ENCODE peak calls at places on chromosomes 11 and 22, in six cellular contexts. P is AG04450, N is OCI-LY7, E is uterus, L is astrocyte, B is neural progenitor cell. X is an unnamed sample.

GRCh38 chr22:17119481-17120202 is 1.5 kb downstream of the TMEM121B start:
- DNase-seq in E (no peak), P (no peak), N (no peak), B (peak), L (no peak), X (no peak)

GRCh38 chr22:20656902-20657836 is 116.7 kb upstream of the SERPIND1 start:
- DNase-seq in E (no peak), B (no peak), L (no peak), P (no peak), N (peak), X (no peak)

GRCh38 chr11:130050272-130050671 is 19.4 kb upstream of the APLP2 start:
- DNase-seq in E (no peak), P (no peak), B (peak), L (peak), N (no peak), X (no peak)

GRCh38 chr11:60924110-60924905 is at the start of gene TMEM132A:
- DNase-seq in L (peak), B (peak), E (peak), P (no peak), N (peak), X (peak)

GRCh38 chr22:45783690-45784089 is 112.1 kb downstream of the ATXN10 start:
- DNase-seq in L (no peak), N (no peak), P (no peak), B (no peak), E (no peak), X (no peak)

GRCh38 chr11:69000831-69001245 is 12.2 kb downstream of the MRGPRF start:
- DNase-seq in L (peak), N (no peak), P (no peak), B (no peak), E (peak), X (no peak)

GRCh38 chr11:46977038-46977818 is 40.7 kb downstream of the CSTPP1 start:
- DNase-seq in B (peak), N (no peak), P (no peak), L (peak), E (no peak), X (no peak)

GRCh38 chr11:2139118-2139490 is at the start of gene IGF2:
- DNase-seq in L (no peak), P (no peak), B (peak), N (no peak), E (no peak), X (no peak)

GRCh38 chr11:11494348-11494747 is 127.5 kb downstream of the GALNT18 start:
- DNase-seq in N (no peak), B (no peak), L (no peak), P (no peak), E (no peak), X (no peak)

GRCh38 chr22:38696606-38697005 is 4.1 kb downstream of the JOSD1 start:
- DNase-seq in E (no peak), L (peak), P (no peak), B (no peak), N (no peak), X (no peak)

GRCh38 chr11:10893713-10894112 is 35.9 kb upstream of the ZBED5 start:
- DNase-seq in N (no peak), B (no peak), L (peak), E (no peak), P (peak), X (no peak)

GRCh38 chr11:17333799-17334586 is 17.6 kb upstream of the NCR3LG1 start:
- DNase-seq in E (no peak), N (no peak), P (no peak), B (no peak), L (no peak), X (peak)

GRCh38 chr11:14793546-14793945 is 98.5 kb downstream of the CYP2R1 start:
- DNase-seq in E (no peak), P (no peak), B (no peak), L (peak), N (no peak), X (no peak)

GRCh38 chr11:94131363-94132115 is 2.9 kb downstream of the PANX1 start:
- DNase-seq in P (no peak), N (no peak), B (no peak), E (peak), L (no peak), X (no peak)

GRCh38 chr11:66371627-66372415 is at the start of gene SLC29A2:
- DNase-seq in P (no peak), L (no peak), E (no peak), N (peak), B (peak), X (peak)

GRCh38 chr22:26713823-26714449 is 56.5 kb downstream of the MIAT start:
- DNase-seq in N (no peak), P (no peak), B (no peak), E (no peak), L (peak), X (no peak)
- TF ChIP-seq CTCF in N (no peak), P (no peak), B (no peak), E (no peak), L (no peak), X (no peak)

GRCh38 chr11:6559375-6559774 is 44.0 kb downstream of the RRP8 start:
- DNase-seq in P (no peak), E (no peak), N (no peak), L (no peak), B (no peak), X (no peak)

GRCh38 chr11:6563121-6563619 is 40.2 kb downstream of the RRP8 start:
- DNase-seq in P (no peak), E (no peak), B (no peak), L (no peak), N (no peak), X (no peak)

GRCh38 chr11:6563667-6564066 is 39.7 kb downstream of the RRP8 start:
- DNase-seq in E (no peak), N (no peak), P (no peak), B (no peak), L (no peak), X (no peak)

GRCh38 chr11:6557761-6558674 is 45.4 kb downstream of the RRP8 start:
- DNase-seq in N (no peak), P (no peak), L (no peak), B (no peak), E (no peak), X (no peak)

GRCh38 chr11:6561288-6561687 is 42.1 kb downstream of the RRP8 start:
- DNase-seq in E (no peak), P (no peak), N (no peak), L (no peak), B (no peak), X (no peak)
- H3K27ac ChIP-seq in E (no peak), P (no peak), N (no peak), L (no peak), B (no peak), X (no peak)

DNA sequence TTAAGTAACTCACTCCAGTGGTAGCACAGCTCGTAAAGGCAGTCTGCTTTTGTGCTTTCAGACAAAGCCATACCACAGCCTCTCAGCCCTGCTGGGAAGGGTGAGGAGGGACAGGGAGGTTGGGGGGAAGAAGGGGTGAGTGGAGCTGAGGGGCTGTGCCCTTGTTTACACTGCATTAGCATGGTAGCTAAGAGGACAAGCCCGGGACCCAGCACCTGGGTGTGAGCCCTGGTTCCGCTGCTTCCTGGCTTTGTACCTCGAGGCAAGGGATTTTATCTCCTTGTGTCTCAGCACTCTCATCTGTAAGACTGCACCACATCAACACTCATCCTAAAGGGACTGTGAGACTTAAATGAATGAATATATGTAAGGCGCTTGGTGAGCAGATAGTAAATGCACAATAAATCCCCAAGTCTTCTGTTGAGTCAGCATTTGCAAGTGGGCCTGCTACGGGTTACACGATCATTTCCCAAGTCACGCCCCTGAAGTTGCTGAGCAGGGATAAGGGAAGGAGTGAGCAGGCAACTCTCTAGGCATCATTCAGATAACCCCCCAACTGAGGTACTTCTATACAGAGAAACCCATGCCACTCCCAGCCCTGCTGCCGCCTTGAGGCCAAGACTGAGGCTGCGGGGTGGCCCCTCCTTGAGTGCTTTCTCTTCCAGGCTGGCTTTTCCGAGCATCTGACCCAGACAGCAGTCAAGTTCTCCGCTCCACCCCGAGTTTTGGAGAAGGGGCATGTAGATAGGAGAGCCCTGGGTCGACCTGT is 7.5 kb downstream of the RASD2 start:
- DNase-seq in L (no peak), B (peak), P (no peak), E (no peak), N (peak), X (no peak)
- TF ChIP-seq CTCF in L (no peak), B (peak), P (peak), E (no peak), N (peak), X (no peak)

DNA sequence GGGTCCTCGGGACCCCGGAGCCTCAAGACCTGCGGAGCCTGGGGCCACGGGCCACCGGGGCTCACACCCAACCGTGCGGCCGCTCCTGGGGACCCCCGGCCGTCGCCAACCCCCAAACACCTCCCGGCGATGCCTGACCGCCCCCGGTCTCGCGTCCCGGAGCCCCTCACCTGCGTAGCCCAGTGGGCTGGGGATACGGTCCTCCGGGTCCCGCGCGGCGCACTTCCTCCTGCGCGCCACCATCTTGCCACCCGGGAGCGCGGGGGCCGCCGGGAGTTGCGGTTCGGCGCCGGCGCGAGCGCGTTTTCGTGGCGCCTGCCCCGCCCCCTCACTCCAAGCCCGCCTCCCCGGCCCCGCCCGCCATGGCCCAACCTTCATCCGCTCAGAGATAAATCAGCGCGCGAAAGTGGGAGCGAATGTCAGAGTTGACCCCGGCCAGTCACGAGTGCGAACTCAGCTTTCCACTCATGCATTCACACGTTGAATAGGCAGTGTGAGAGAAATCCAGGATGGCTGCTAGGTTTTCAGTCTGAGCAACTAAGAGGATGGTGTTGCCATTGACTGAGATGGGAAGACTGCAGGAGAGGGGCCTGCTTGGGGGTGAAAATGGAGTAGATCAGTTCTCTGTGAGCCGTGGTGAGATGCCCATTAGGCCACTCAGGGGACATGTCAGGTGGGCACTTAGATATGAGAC is at the start of gene RRP7A:
- DNase-seq in B (peak), N (peak), L (peak), E (peak), P (no peak), X (peak)
- H3K27ac ChIP-seq in B (no peak), N (peak), L (peak), E (peak), P (no peak), X (peak)

GRCh38 chr11:34595960-34596359 is 24.9 kb upstream of the EHF start:
- DNase-seq in L (no peak), P (no peak), N (no peak), E (no peak), B (no peak), X (no peak)
- TF ChIP-seq CTCF in L (no peak), P (no peak), N (no peak), E (no peak), B (no peak), X (no peak)

DNA sequence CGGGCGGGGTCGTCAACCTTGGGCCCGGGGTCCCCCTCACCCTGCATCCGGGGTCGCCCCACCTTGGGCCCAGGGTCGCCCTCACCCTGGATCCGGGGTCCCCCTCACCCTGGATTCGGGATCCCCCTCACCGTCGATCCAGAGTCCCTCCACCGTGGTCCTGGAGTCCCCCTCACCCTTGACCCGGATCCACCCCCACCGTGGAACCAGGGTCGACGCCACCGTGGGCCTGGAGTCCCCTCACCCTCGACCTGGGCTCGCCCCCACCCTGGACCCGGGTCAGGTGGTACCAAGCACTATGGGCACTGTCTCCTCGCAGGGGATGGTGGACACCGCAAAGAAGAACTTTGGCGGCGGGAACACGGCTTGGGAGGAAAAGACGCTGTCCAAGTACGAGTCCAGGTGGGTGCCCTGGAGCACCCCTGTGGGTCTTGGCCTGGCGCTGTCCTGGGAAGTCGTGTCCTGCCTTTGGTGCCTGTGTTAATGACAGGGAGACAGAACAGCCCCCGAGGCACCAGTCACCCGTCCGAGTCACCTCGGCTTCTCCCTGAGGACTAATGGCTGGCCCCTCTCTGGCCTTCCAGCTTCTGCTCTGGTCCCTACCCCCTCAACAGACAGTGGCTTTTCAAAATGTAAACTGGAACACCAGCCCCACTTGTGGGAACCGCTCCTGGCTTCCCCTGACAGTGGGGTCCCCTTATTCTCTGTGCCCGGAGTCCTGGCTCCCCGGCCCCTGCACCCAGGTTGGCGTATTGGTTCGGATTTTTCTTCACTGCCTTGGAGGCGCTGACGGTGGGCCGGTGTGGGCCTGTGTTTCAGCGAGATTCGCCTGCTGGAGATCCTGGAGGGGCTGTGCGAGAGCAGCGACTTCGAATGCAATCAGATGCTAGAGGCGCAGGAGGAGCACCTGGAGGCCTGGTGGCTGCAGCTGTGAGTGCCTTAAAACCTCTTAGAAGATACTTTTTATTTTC is 762 bp downstream of the CRELD2 start:
- DNase-seq in N (no peak), E (peak), B (no peak), P (no peak), L (no peak), X (no peak)
- H3K27ac ChIP-seq in N (no peak), E (peak), B (no peak), P (no peak), L (no peak), X (peak)

DNA sequence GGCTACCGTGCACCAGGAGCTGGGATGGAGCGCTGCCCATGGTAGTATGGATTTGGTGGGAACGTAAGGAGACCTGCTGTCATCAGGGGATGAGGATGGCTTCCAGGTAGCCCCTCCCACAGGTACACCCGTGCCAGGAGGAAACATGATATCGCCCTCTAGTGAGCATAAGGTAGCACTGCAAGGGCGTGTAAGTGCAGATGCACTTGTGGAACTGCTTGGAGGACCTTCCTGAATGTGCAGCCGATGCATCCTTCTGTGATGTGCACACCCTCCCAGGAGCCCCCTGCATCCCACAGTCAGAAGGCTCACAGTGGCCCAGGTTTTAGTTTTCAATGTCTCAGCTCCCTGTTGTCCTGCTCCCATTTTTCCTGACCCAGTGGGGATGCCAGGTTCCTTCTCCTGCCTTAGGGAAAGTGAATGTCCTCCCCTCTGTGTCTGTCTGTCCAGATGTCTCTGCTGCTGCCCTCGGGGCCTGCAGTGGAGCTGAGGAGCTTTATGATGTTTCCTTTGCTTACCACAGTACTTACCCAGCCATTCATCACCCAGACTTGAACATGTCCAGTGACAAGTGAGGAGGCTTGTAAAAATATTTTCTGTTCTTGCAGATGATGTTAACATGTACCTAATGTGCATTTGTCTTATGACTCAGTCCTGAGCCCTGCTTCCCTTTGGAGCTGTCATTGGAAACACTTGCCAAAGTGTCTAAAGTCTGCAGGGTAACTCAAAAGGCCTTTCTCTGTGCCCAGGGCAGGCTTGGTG is 49.2 kb downstream of the DBX1 start:
- DNase-seq in L (peak), P (no peak), E (no peak), B (peak), N (peak), X (no peak)
- TF ChIP-seq CTCF in L (peak), P (peak), E (peak), B (peak), N (peak), X (peak)

X was measured in gastrocnemius medialis.